ENCODE peak calls at places on chromosome 16, in five cellular contexts. B is left lung, F is ovary, G is thoracic aorta, W is psoas muscle. T is an unnamed sample.

GRCh38 chr16:68079616-68080344 is 5.4 kb upstream of the NFATC3 start:
- DNase-seq in B (peak; percentile 85), F (peak; percentile 80), G (no peak), W (peak; percentile 77), T (no peak)

GRCh38 chr16:77882359-77882758 is 94.0 kb downstream of the VAT1L start:
- DNase-seq in B (no peak), F (no peak), G (no peak), W (no peak), T (no peak)

GRCh38 chr16:50614956-50615727 is 66.0 kb downstream of the SNX20 start:
- DNase-seq in B (no peak), F (no peak), G (no peak), W (no peak), T (no peak)

GRCh38 chr16:77062878-77063566 is 128.0 kb upstream of the MON1B start:
- DNase-seq in B (no peak), F (no peak), G (no peak), W (no peak), T (no peak)

GRCh38 chr16:52812945-52813556 is 239.6 kb downstream of the CHD9NB start:
- DNase-seq in B (no peak), F (no peak), G (no peak), W (no peak), T (peak; percentile 64)

GRCh38 chr16:84505249-84506156 is 1.0 kb upstream of the MEAK7 start:
- DNase-seq in B (peak; percentile 30), F (no peak), G (no peak), W (no peak), T (no peak)

GRCh38 chr16:79146-80054 is 1.4 kb downstream of the MPG start:
- DNase-seq in B (no peak), F (no peak), G (no peak), W (no peak), T (no peak)

GRCh38 chr16:49986351-49987124 is 38.5 kb upstream of the CNEP1R1 start:
- DNase-seq in B (no peak), F (no peak), G (no peak), W (no peak), T (no peak)

GRCh38 chr16:7140899-7141298 is 191.7 kb upstream of the RBFOX1 start:
- DNase-seq in B (no peak), F (no peak), G (no peak), W (no peak), T (no peak)

GRCh38 chr16:53541326-53541725 is 38.3 kb upstream of the AKTIP start:
- DNase-seq in B (no peak), F (no peak), G (no peak), W (no peak), T (no peak)

GRCh38 chr16:83979456-83979855 is 11.4 kb downstream of the NECAB2 start:
- DNase-seq in B (no peak), F (no peak), G (no peak), W (no peak), T (no peak)

GRCh38 chr16:3144331-3144881 is 9.6 kb downstream of the ZNF213 start:
- DNase-seq in B (no peak), F (no peak), G (no peak), W (peak; percentile 32), T (no peak)

GRCh38 chr16:11009027-11009755 is 64.8 kb downstream of the CLEC16A start:
- DNase-seq in B (no peak), F (no peak), G (no peak), W (no peak), T (no peak)

GRCh38 chr16:662597-662996 is 5.3 kb upstream of the RHOT2 start:
- DNase-seq in B (no peak), F (no peak), G (no peak), W (no peak), T (no peak)

GRCh38 chr16:17265177-17265576 is 205.6 kb downstream of the XYLT1 start:
- DNase-seq in B (no peak), F (no peak), G (no peak), W (no peak), T (no peak)

GRCh38 chr16:9003322-9003721 is 39.6 kb upstream of the USP7 start:
- DNase-seq in B (peak; percentile 59), F (no peak), G (no peak), W (no peak), T (no peak)

GRCh38 chr16:50151744-50152143 is 1.4 kb upstream of the TENT4B start:
- DNase-seq in B (no peak), F (peak; percentile 37), G (no peak), W (no peak), T (no peak)

GRCh38 chr16:21950782-21951521 is 2.2 kb upstream of the UQCRC2 start:
- DNase-seq in B (no peak), F (no peak), G (no peak), W (no peak), T (no peak)

GRCh38 chr16:27109666-27110523 is 43.2 kb downstream of the C16orf82 start:
- DNase-seq in B (peak; percentile 60), F (peak; percentile 76), G (peak; percentile 3), W (peak; percentile 73), T (no peak)

GRCh38 chr16:27991876-27992275 is 71.6 kb downstream of the GSG1L start:
- DNase-seq in B (no peak), F (no peak), G (no peak), W (no peak), T (no peak)

GRCh38 chr16:61595605-61596004 is 440.6 kb downstream of the CDH8 start:
- DNase-seq in B (no peak), F (no peak), G (no peak), W (no peak), T (no peak)

GRCh38 chr16:23124315-23124714 is 24.9 kb downstream of the USP31 start:
- DNase-seq in B (no peak), F (no peak), G (no peak), W (peak; percentile 24), T (no peak)

GRCh38 chr16:67760206-67760605 is 41.1 kb upstream of the GFOD2 start:
- DNase-seq in B (no peak), F (no peak), G (no peak), W (no peak), T (no peak)

GRCh38 chr16:56344518-56345405 is 80.6 kb downstream of the AMFR start:
- DNase-seq in B (no peak), F (no peak), G (no peak), W (peak; percentile 6), T (no peak)

GRCh38 chr16:78483124-78483992 is 383.9 kb downstream of the WWOX start:
- DNase-seq in B (no peak), F (no peak), G (no peak), W (no peak), T (no peak)

GRCh38 chr16:51592013-51592501 is 441.0 kb upstream of the SALL1 start:
- DNase-seq in B (no peak), F (no peak), G (no peak), W (no peak), T (no peak)

GRCh38 chr16:20072524-20073202 is 1.0 kb downstream of the GPR139 start:
- DNase-seq in B (no peak), F (no peak), G (no peak), W (no peak), T (no peak)

GRCh38 chr16:20075243-20075642 is 1.6 kb upstream of the GPR139 start:
- DNase-seq in B (no peak), F (no peak), G (no peak), W (no peak), T (no peak)

GRCh38 chr16:20079106-20079505 is 5.4 kb upstream of the GPR139 start:
- DNase-seq in B (no peak), F (no peak), G (no peak), W (no peak), T (no peak)

GRCh38 chr16:20073203-20074088 is at the start of gene GPR139:
- DNase-seq in B (no peak), F (no peak), G (no peak), W (no peak), T (no peak)

DNA sequence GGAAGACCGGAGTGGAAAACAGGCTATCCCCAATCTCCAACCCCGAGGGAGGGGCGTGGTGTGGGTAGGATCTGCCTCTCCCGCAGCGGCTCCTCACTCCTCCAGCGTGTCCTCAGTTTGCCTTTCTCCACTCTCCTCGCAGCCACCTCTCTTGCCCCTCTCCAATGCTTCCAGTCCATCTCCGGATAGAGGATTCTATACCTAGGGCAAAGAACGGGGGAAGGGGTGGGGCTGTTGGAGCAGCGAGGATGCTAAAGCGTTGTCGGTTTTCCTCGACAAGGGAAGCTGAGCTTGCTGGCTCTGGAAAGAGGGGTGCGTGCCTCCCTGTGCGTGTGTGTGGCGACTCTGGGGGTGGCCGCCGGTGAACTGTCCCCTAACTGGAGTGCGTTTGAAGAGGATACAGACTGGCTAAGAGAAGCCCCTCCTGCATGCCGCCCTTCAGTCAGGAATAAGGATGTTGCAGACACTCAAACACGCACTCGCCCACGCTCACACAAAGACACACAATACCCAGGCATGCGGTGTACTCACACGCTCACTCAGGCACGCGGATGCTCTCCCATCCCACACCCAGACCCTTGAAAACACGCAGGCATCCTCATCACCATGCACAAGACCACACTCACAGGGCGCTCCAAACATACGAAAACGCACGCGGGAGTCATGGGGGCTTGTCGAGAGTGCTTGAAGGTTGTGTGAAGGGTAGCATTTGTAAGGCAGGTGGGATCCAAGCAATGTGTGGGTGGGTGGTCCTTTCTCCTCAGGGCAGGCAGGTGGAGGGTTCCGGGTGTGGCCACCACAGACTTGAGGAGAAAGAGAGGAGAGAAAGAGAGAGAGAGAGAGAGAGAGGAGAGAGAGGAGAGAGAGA is 633 bp upstream of the GPR139 start:
- DNase-seq in B (no peak), F (no peak), G (no peak), W (no peak), T (no peak)
- TF ChIP-seq CTCF in B (no peak), F (no peak), G (no peak), W (no peak), T (no peak)

DNA sequence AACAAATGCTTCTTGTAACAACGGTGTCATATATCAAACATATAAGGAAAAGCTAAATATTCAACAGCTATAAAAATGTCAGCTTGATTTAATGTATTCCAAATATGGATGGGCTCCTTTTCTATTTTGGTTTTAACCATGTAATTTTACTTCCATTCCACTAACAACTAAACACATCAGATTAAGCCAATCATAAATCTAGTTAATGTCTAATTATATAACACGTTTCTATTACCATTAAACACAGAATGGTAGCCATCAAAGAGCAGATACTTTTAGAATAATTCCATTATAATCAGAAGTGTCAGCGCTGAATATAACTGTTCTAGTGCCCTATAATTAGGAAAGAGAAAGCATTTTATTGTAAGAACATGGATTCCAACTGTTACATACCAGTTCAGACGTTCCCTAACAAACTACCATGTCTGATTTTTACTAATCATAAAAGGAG is 10.0 kb downstream of the CMC2 start:
- DNase-seq in B (no peak), F (no peak), G (no peak), W (no peak), T (no peak)
- H3K4me3 ChIP-seq in B (peak overlapping the region; percentile 28), F (no peak overlapping the region), G (peak overlapping the region; percentile 39), W (peak overlapping the region; percentile 25), T (no peak overlapping the region)

GRCh38 chr16:85720319-85720637 is 30.6 kb downstream of the C16orf74 start:
- DNase-seq in B (no peak), F (no peak), G (no peak), W (no peak), T (no peak)
- TF ChIP-seq CTCF in B (no peak), F (no peak), G (no peak), W (no peak), T (no peak)

GRCh38 chr16:88647178-88648070 is 3.4 kb downstream of the CYBA start:
- DNase-seq in B (no peak), F (no peak), G (no peak), W (no peak), T (no peak)

GRCh38 chr16:88649924-88650748 is 717 bp downstream of the CYBA start:
- DNase-seq in B (peak; percentile 71), F (no peak), G (no peak), W (no peak), T (no peak)

GRCh38 chr16:88650749-88651275 is at the start of gene CYBA:
- DNase-seq in B (peak; percentile 90), F (peak; percentile 70), G (no peak), W (peak; percentile 65), T (no peak)

GRCh38 chr16:88651276-88651988 is 579 bp upstream of the CYBA start:
- DNase-seq in B (peak; percentile 74), F (no peak), G (no peak), W (peak; percentile 57), T (no peak)

GRCh38 chr16:88649195-88649923 is 1.5 kb downstream of the CYBA start:
- DNase-seq in B (no peak), F (no peak), G (no peak), W (no peak), T (no peak)
- H3K4me3 ChIP-seq in B (peak overlapping the region; percentile 78), F (no peak overlapping the region), G (peak overlapping the region; percentile 74), W (peak overlapping the region; percentile 72), T (peak overlapping the region; percentile 75)

T was measured in retinal pigment epithelial cell.